ENCODE peak calls at places on chromosomes 6 and 20, in five cellular contexts. One of them, this sample, is unnamed. For H3K4me1, the result is how much of the 10 kb centered on the place peaks cover.

GRCh38 chr20:34582911-34583310 is 24.4 kb downstream of the MAP1LC3A start:
- DNase-seq in mammary epithelial cell: no peak
- DNase-seq in HepG2: peak
- DNase-seq in fibroblast of lung: peak
- DNase-seq in GM23338: no peak
- DNase-seq in this sample: peak

GRCh38 chr6:118787746-118788419 is 106.1 kb upstream of the ASF1A start:
- DNase-seq in mammary epithelial cell: no peak
- DNase-seq in HepG2: no peak
- DNase-seq in fibroblast of lung: no peak
- DNase-seq in GM23338: no peak
- DNase-seq in this sample: no peak

GRCh38 chr6:3013486-3013885 is 13.8 kb downstream of the NQO2 start:
- DNase-seq in mammary epithelial cell: peak
- DNase-seq in HepG2: no peak
- DNase-seq in fibroblast of lung: peak
- DNase-seq in GM23338: no peak
- DNase-seq in this sample: peak

GRCh38 chr20:17304785-17305184 is 77.9 kb downstream of the PCSK2 start:
- DNase-seq in mammary epithelial cell: no peak
- DNase-seq in HepG2: no peak
- DNase-seq in fibroblast of lung: no peak
- DNase-seq in GM23338: peak
- DNase-seq in this sample: no peak

GRCh38 chr6:163661271-163661671 is 246.8 kb downstream of the QKI start:
- DNase-seq in mammary epithelial cell: no peak
- DNase-seq in HepG2: no peak
- DNase-seq in fibroblast of lung: no peak
- DNase-seq in GM23338: no peak
- DNase-seq in this sample: no peak

GRCh38 chr6:155112757-155113156 is 117.6 kb downstream of the TIAM2 start:
- DNase-seq in mammary epithelial cell: no peak
- DNase-seq in HepG2: no peak
- DNase-seq in fibroblast of lung: no peak
- DNase-seq in GM23338: no peak
- DNase-seq in this sample: no peak

GRCh38 chr6:158010591-158011477 is 29.2 kb downstream of the SYNJ2 start:
- DNase-seq in mammary epithelial cell: no peak
- DNase-seq in HepG2: peak
- DNase-seq in fibroblast of lung: no peak
- DNase-seq in GM23338: no peak
- DNase-seq in this sample: no peak

GRCh38 chr20:36585410-36586125 is 12.2 kb downstream of the TGIF2 start:
- DNase-seq in mammary epithelial cell: peak
- DNase-seq in HepG2: no peak
- DNase-seq in fibroblast of lung: peak
- DNase-seq in GM23338: peak
- DNase-seq in this sample: no peak

GRCh38 chr20:41308290-41308691 is 9.2 kb downstream of the ZHX3 start:
- DNase-seq in mammary epithelial cell: peak
- DNase-seq in HepG2: peak
- DNase-seq in fibroblast of lung: peak
- DNase-seq in GM23338: peak
- DNase-seq in this sample: peak

GRCh38 chr20:19785886-19786285 is 27.8 kb downstream of the RIN2 start:
- DNase-seq in mammary epithelial cell: no peak
- DNase-seq in HepG2: no peak
- DNase-seq in fibroblast of lung: peak
- DNase-seq in GM23338: no peak
- DNase-seq in this sample: peak

GRCh38 chr6:34246563-34247391 is 2.0 kb downstream of the SMIM29 start:
- DNase-seq in mammary epithelial cell: no peak
- DNase-seq in HepG2: peak
- DNase-seq in fibroblast of lung: no peak
- DNase-seq in GM23338: peak
- DNase-seq in this sample: no peak

GRCh38 chr6:115398607-115399006 is 662.1 kb downstream of the FRK start:
- DNase-seq in mammary epithelial cell: no peak
- DNase-seq in HepG2: no peak
- DNase-seq in fibroblast of lung: no peak
- DNase-seq in GM23338: no peak
- DNase-seq in this sample: no peak

GRCh38 chr20:13302647-13303425 is 81.8 kb downstream of the ISM1 start:
- DNase-seq in mammary epithelial cell: peak
- DNase-seq in HepG2: peak
- DNase-seq in fibroblast of lung: no peak
- DNase-seq in GM23338: peak
- DNase-seq in this sample: no peak

GRCh38 chr20:37867289-37868195 is 35.4 kb upstream of the VSTM2L start:
- DNase-seq in mammary epithelial cell: no peak
- DNase-seq in HepG2: no peak
- DNase-seq in fibroblast of lung: no peak
- DNase-seq in GM23338: no peak
- DNase-seq in this sample: no peak

GRCh38 chr20:825710-826421 is 7.6 kb upstream of the FAM110A start:
- DNase-seq in mammary epithelial cell: no peak
- DNase-seq in HepG2: no peak
- DNase-seq in fibroblast of lung: peak
- DNase-seq in GM23338: no peak
- DNase-seq in this sample: no peak

GRCh38 chr6:19988555-19988954 is 151.4 kb downstream of the ID4 start:
- DNase-seq in mammary epithelial cell: peak
- DNase-seq in HepG2: peak
- DNase-seq in fibroblast of lung: peak
- DNase-seq in GM23338: peak
- DNase-seq in this sample: peak

GRCh38 chr20:1338801-1339200 is 9.9 kb upstream of the SDCBP2 start:
- DNase-seq in mammary epithelial cell: no peak
- DNase-seq in HepG2: no peak
- DNase-seq in fibroblast of lung: no peak
- DNase-seq in GM23338: no peak
- DNase-seq in this sample: no peak

DNA sequence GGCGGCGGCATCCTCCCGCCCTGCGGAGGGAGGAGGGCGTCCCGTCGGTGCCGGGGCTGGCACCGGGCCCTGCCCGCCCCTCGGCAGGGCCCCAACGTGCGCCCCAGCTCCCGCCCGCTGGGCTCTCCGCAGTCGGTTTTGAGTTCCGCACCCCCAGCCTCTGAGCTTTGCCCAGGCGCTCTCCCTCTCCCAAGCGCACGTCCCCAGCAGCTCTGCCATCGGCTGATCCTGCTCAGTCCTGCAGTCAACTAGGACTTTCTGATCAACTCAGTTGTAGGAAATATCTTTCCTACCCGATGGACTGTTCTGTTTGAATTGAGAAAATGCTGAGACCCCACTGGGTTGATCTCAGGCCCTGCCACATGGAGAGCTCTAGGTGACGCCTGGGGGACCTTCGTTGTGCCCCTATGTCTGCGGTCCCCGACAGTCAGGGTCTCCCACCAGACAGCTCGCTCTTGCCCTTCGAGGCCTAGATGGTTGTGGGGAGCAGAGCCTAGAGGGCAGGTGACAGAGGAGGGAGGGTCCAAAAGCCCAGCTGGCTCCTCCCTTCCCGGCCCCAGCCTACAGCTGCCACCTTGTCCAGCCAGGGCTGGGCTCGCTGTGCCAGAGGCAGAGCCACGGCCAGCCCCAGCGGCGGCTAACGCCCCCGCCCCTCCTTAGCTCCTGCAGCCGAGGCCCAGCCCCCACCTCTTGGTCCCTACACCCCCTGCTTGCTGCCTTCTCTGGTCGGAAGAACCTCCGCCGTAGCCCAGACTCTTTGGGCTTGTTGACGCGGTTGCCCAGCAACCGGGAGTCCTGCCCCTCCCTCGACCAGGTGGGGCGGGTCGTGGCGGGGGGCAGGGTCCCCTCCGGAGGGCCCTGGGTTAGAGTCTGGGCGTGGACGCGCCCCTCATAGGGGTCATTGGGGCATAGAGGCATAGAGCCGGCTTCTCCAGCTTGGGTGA is at the start of gene LKAAEAR1:
- DNase-seq in mammary epithelial cell: no peak
- DNase-seq in HepG2: no peak
- DNase-seq in fibroblast of lung: no peak
- DNase-seq in GM23338: peak
- DNase-seq in this sample: no peak
- TF ChIP-seq EZH2 in mammary epithelial cell: peak
- TF ChIP-seq EZH2 in HepG2: peak
- TF ChIP-seq EZH2 in fibroblast of lung: peak
- TF ChIP-seq EZH2 in GM23338: peak
- TF ChIP-seq EZH2 in this sample: peak

GRCh38 chr6:125733516-125734300 is 15.7 kb upstream of the HEY2 start:
- DNase-seq in mammary epithelial cell: no peak
- DNase-seq in HepG2: no peak
- DNase-seq in fibroblast of lung: no peak
- DNase-seq in GM23338: no peak
- DNase-seq in this sample: no peak
- H3K4me1 ChIP-seq in mammary epithelial cell: under half
- H3K4me1 ChIP-seq in HepG2: under half
- H3K4me1 ChIP-seq in fibroblast of lung: under half
- H3K4me1 ChIP-seq in GM23338: under half
- H3K4me1 ChIP-seq in this sample: under half

GRCh38 chr6:21604081-21604480 is 10.5 kb downstream of the SOX4 start:
- DNase-seq in mammary epithelial cell: no peak
- DNase-seq in HepG2: no peak
- DNase-seq in fibroblast of lung: no peak
- DNase-seq in GM23338: no peak
- DNase-seq in this sample: no peak

GRCh38 chr6:21599074-21599639 is 5.6 kb downstream of the SOX4 start:
- DNase-seq in mammary epithelial cell: no peak
- DNase-seq in HepG2: no peak
- DNase-seq in fibroblast of lung: no peak
- DNase-seq in GM23338: peak
- DNase-seq in this sample: no peak

GRCh38 chr6:21601341-21601740 is 7.8 kb downstream of the SOX4 start:
- DNase-seq in mammary epithelial cell: no peak
- DNase-seq in HepG2: no peak
- DNase-seq in fibroblast of lung: no peak
- DNase-seq in GM23338: peak
- DNase-seq in this sample: no peak

GRCh38 chr6:21603516-21603952 is 10.0 kb downstream of the SOX4 start:
- DNase-seq in mammary epithelial cell: no peak
- DNase-seq in HepG2: no peak
- DNase-seq in fibroblast of lung: no peak
- DNase-seq in GM23338: no peak
- DNase-seq in this sample: no peak

DNA sequence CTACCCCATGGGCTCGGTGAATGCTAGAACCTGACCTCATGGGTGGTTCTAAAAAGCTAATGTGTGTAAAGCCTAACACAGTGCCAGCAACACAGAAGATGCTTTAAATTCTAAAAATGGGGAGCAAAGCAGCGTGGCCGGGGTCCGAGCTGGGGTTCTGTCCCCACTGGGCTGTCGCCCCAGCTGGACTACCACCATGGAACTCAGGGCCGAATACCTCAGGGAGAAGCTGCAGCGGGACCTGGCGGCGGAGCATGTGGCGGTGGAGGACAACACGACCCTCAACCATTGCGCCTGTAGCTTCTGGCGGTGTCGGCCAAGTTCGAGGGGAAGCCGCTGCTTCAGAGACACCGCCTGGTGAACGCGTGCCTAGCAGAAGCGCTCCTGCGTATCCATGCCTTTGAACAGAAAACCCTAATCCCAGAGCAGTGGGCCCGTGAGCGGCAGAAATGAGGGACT is 8.4 kb downstream of the SOX4 start:
- DNase-seq in mammary epithelial cell: no peak
- DNase-seq in HepG2: no peak
- DNase-seq in fibroblast of lung: no peak
- DNase-seq in GM23338: peak
- DNase-seq in this sample: no peak
- H3K4me2 ChIP-seq in mammary epithelial cell: no peak
- H3K4me2 ChIP-seq in HepG2: no peak
- H3K4me2 ChIP-seq in fibroblast of lung: no peak
- H3K4me2 ChIP-seq in GM23338: no peak
- H3K4me2 ChIP-seq in this sample: no peak

GRCh38 chr6:47563162-47563561 is 85.6 kb downstream of the CD2AP start:
- DNase-seq in mammary epithelial cell: no peak
- DNase-seq in HepG2: no peak
- DNase-seq in fibroblast of lung: no peak
- DNase-seq in GM23338: no peak
- DNase-seq in this sample: no peak
- TF ChIP-seq EZH2 in mammary epithelial cell: no peak
- TF ChIP-seq EZH2 in HepG2: no peak
- TF ChIP-seq EZH2 in fibroblast of lung: no peak
- TF ChIP-seq EZH2 in GM23338: no peak
- TF ChIP-seq EZH2 in this sample: no peak

DNA sequence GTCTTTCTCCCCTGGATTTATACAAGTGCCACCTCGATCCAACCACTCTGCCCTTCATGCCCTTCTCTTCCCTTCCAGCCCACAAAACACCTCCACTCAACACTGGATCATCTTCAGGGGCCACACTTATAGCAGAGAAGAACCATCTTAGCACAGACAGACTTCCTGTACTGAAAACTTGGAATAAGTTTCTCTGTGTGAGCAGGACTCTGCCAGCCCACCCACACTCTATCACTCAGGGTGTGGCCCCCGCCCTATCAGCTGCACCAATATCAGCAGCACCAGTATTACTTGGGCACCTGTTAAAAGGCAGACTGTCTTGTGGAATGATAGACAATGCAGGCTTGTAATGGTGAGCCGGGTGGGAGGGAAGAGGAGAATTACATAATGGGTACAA is 86.7 kb downstream of the SCML4 start:
- DNase-seq in mammary epithelial cell: no peak
- DNase-seq in HepG2: no peak
- DNase-seq in fibroblast of lung: no peak
- DNase-seq in GM23338: no peak
- DNase-seq in this sample: no peak
- H3K4me1 ChIP-seq in mammary epithelial cell: under half
- H3K4me1 ChIP-seq in HepG2: under half
- H3K4me1 ChIP-seq in fibroblast of lung: under half
- H3K4me1 ChIP-seq in GM23338: under half
- H3K4me1 ChIP-seq in this sample: under half

GRCh38 chr20:63534427-63534830 is 2.7 kb downstream of the PTK6 start:
- DNase-seq in mammary epithelial cell: no peak
- DNase-seq in HepG2: no peak
- DNase-seq in fibroblast of lung: no peak
- DNase-seq in GM23338: no peak
- DNase-seq in this sample: no peak
- H3K4me2 ChIP-seq in mammary epithelial cell: peak
- H3K4me2 ChIP-seq in HepG2: peak
- H3K4me2 ChIP-seq in fibroblast of lung: no peak
- H3K4me2 ChIP-seq in GM23338: no peak
- H3K4me2 ChIP-seq in this sample: no peak

GRCh38 chr20:51354769-51355319 is 187.7 kb downstream of the NFATC2 start:
- DNase-seq in mammary epithelial cell: no peak
- DNase-seq in HepG2: no peak
- DNase-seq in fibroblast of lung: peak
- DNase-seq in GM23338: no peak
- DNase-seq in this sample: peak
- TF ChIP-seq EZH2 in mammary epithelial cell: no peak
- TF ChIP-seq EZH2 in HepG2: no peak
- TF ChIP-seq EZH2 in fibroblast of lung: no peak
- TF ChIP-seq EZH2 in GM23338: no peak
- TF ChIP-seq EZH2 in this sample: no peak

This sample was measured in astrocyte.